ENCODE peak calls at places on chromosomes 12 and 14, in seven cellular contexts. J, T, G, P, Z, M and K are unnamed samples.

GRCh38 chr12:4133029-4133428 is 140.5 kb upstream of the CCND2 start:
- DNase-seq in J (no peak), T (no peak), G (no peak), P (no peak), Z (no peak), M (no peak), K (no peak)

GRCh38 chr14:93527076-93527692 is 96.4 kb downstream of the UNC79 start:
- DNase-seq in J (no peak), T (no peak), G (peak; percentile 12), P (no peak), Z (no peak), M (peak; percentile 68), K (no peak)

GRCh38 chr12:42789808-42790760 is 200.5 kb upstream of the PRICKLE1 start:
- DNase-seq in J (no peak), T (no peak), G (no peak), P (no peak), Z (no peak), M (peak; percentile 45), K (no peak)

GRCh38 chr12:49874142-49874897 is 29.4 kb downstream of the FAIM2 start:
- DNase-seq in J (no peak), T (no peak), G (no peak), P (no peak), Z (no peak), M (no peak), K (no peak)

GRCh38 chr12:112031472-112031871 is 18.2 kb downstream of the ERP29 start:
- DNase-seq in J (no peak), T (no peak), G (no peak), P (no peak), Z (peak; percentile 23), M (no peak), K (no peak)

GRCh38 chr12:53485955-53486729 is 13.1 kb downstream of the MAP3K12 start:
- DNase-seq in J (no peak), T (no peak), G (no peak), P (no peak), Z (no peak), M (no peak), K (no peak)

GRCh38 chr14:24866067-24866466 is 183.9 kb downstream of the STXBP6 start:
- DNase-seq in J (no peak), T (no peak), G (no peak), P (no peak), Z (no peak), M (no peak), K (no peak)

GRCh38 chr12:68943848-68944247 is 10.9 kb upstream of the CPM start:
- DNase-seq in J (no peak), T (no peak), G (no peak), P (no peak), Z (no peak), M (no peak), K (no peak)

GRCh38 chr12:100290016-100290415 is 23.0 kb downstream of the SCYL2 start:
- DNase-seq in J (no peak), T (no peak), G (no peak), P (no peak), Z (no peak), M (no peak), K (no peak)

GRCh38 chr14:32407170-32407569 is 78.1 kb downstream of the AKAP6 start:
- DNase-seq in J (no peak), T (no peak), G (no peak), P (no peak), Z (no peak), M (peak; percentile 34), K (no peak)

GRCh38 chr12:68882251-68882964 is 50.6 kb downstream of the CPM start:
- DNase-seq in J (no peak), T (no peak), G (no peak), P (no peak), Z (no peak), M (no peak), K (peak; percentile 48)

GRCh38 chr14:90287791-90288190 is 31.4 kb downstream of the PSMC1 start:
- DNase-seq in J (no peak), T (no peak), G (no peak), P (no peak), Z (no peak), M (no peak), K (no peak)

GRCh38 chr12:29026419-29026818 is 122.7 kb upstream of the FAR2 start:
- DNase-seq in J (no peak), T (no peak), G (no peak), P (no peak), Z (no peak), M (no peak), K (no peak)

GRCh38 chr14:35761922-35762321 is 47.2 kb downstream of the RALGAPA1 start:
- DNase-seq in J (no peak), T (no peak), G (no peak), P (no peak), Z (no peak), M (no peak), K (no peak)

GRCh38 chr12:3019005-3019680 is 58.0 kb upstream of the TSPAN9 start:
- DNase-seq in J (no peak), T (no peak), G (no peak), P (no peak), Z (no peak), M (no peak), K (no peak)

GRCh38 chr12:29710104-29710503 is 73.6 kb downstream of the TMTC1 start:
- DNase-seq in J (no peak), T (no peak), G (no peak), P (no peak), Z (no peak), M (peak; percentile 23), K (no peak)

GRCh38 chr12:55607821-55608602 is 28.7 kb upstream of the OR10P1 start:
- DNase-seq in J (no peak), T (no peak), G (no peak), P (no peak), Z (no peak), M (no peak), K (no peak)

GRCh38 chr12:48782457-48783395 is 6.2 kb downstream of the ADCY6 start:
- DNase-seq in J (no peak), T (no peak), G (no peak), P (no peak), Z (no peak), M (no peak), K (no peak)

GRCh38 chr14:68624541-68625220 is 168.2 kb downstream of the ZFP36L1 start:
- DNase-seq in J (no peak), T (no peak), G (no peak), P (no peak), Z (no peak), M (no peak), K (no peak)

GRCh38 chr14:103121161-103121845 is 2.0 kb upstream of the TNFAIP2 start:
- DNase-seq in J (no peak), T (no peak), G (no peak), P (no peak), Z (no peak), M (peak; percentile 44), K (no peak)

GRCh38 chr14:58882577-58883018 is 244.8 kb downstream of the DACT1 start:
- DNase-seq in J (no peak), T (peak; percentile 74), G (no peak), P (no peak), Z (no peak), M (peak; percentile 79), K (no peak)